ENCODE peak calls at places on chromosomes 4 and X, in eight cellular contexts. P is activated naive CD4-positive, alpha-beta T cell; G is naive thymus-derived CD8-positive, alpha-beta T cell; R is IMR-90; J is GM12892; C is uterus; L is stimulated activated CD4-positive, alpha-beta T cell treated with anti-CD3 and anti-CD28 coated beads, Interleukin-15, amount 100 ng/mL, for 1 hour; I is activated CD8-positive, alpha-beta memory T cell treated with anti-CD3 and anti-CD28 coated beads, Interleukin-2, amount 50 U/mL, for 48 hours. E is an unnamed sample.
A peak's percentile ranks its signal among the peaks of the same experiment; 100 is the strongest.

GRCh38 chrX:129653985-129654651 is 638 bp downstream of the APLN start:
- DNase-seq in P (no peak), G (no peak), R (no peak), J (no peak), C (no peak), L (no peak), I (no peak), E (peak; percentile 56)

GRCh38 chr4:3399277-3400194 is 42.2 kb upstream of the HGFAC start:
- DNase-seq in P (no peak), G (no peak), R (no peak), J (no peak), C (no peak), L (no peak), I (no peak), E (no peak)

GRCh38 chr4:73729534-73730165 is 10.7 kb upstream of the CXCL8 start:
- DNase-seq in P (no peak), G (no peak), R (peak; percentile 92), J (no peak), C (peak; percentile 57), L (no peak), I (no peak), E (peak; percentile 52)

GRCh38 chrX:111352424-111352823 is 59.6 kb downstream of the DCX start:
- DNase-seq in P (no peak), G (no peak), R (no peak), J (no peak), C (peak; percentile 45), L (no peak), I (no peak), E (no peak)

GRCh38 chr4:109078724-109079123 is 223.7 kb downstream of the COL25A1 start:
- DNase-seq in P (no peak), G (no peak), R (peak; percentile 81), J (no peak), C (no peak), L (no peak), I (no peak), E (no peak)

GRCh38 chrX:109384569-109385174 is 97.2 kb downstream of the GUCY2F start:
- DNase-seq in P (no peak), G (no peak), R (peak; percentile 10), J (no peak), C (no peak), L (no peak), I (no peak), E (no peak)

GRCh38 chr4:10198365-10198764 is 81.8 kb upstream of the WDR1 start:
- DNase-seq in P (no peak), G (no peak), R (no peak), J (no peak), C (no peak), L (no peak), I (no peak), E (no peak)

GRCh38 chr4:148226341-148226740 is 215.9 kb downstream of the NR3C2 start:
- DNase-seq in P (no peak), G (no peak), R (no peak), J (no peak), C (no peak), L (no peak), I (no peak), E (no peak)

GRCh38 chr4:76950846-76951321 is 1.3 kb downstream of the SEPTIN11 start:
- DNase-seq in P (no peak), G (peak; percentile 13), R (peak; percentile 52), J (no peak), C (no peak), L (no peak), I (peak; percentile 54), E (peak; percentile 63)

GRCh38 chrX:103999234-103999633 is 14.3 kb downstream of the H2BW1 start:
- DNase-seq in P (no peak), G (no peak), R (no peak), J (no peak), C (no peak), L (no peak), I (no peak), E (no peak)

GRCh38 chrX:20116575-20117240 is at the start of gene MAP7D2:
- DNase-seq in P (no peak), G (no peak), R (no peak), J (no peak), C (no peak), L (no peak), I (no peak), E (peak; percentile 51)

GRCh38 chrX:153537526-153538295 is 20.3 kb downstream of the ATP2B3 start:
- DNase-seq in P (no peak), G (no peak), R (no peak), J (no peak), C (no peak), L (no peak), I (no peak), E (no peak)

GRCh38 chrX:23896983-23897382 is 10.8 kb downstream of the APOO start:
- DNase-seq in P (no peak), G (no peak), R (no peak), J (no peak), C (no peak), L (no peak), I (no peak), E (no peak)

GRCh38 chr4:52263612-52264011 is 212.5 kb downstream of the SPATA18 start:
- DNase-seq in P (no peak), G (no peak), R (no peak), J (no peak), C (no peak), L (no peak), I (no peak), E (no peak)

GRCh38 chr4:89708903-89709361 is 128.0 kb downstream of the SNCA start:
- DNase-seq in P (no peak), G (peak; percentile 9), R (peak; percentile 54), J (no peak), C (no peak), L (no peak), I (no peak), E (no peak)

GRCh38 chr4:102354671-102355454 is 9.6 kb upstream of the SLC39A8 start:
- DNase-seq in P (no peak), G (no peak), R (no peak), J (no peak), C (no peak), L (no peak), I (no peak), E (no peak)

E was measured in ecto neural progenitor cell.